ENCODE peak calls at places on chromosomes 1 and 21, in six cellular contexts. W is A549, F is left ventricle myocardium inferior, E is thoracic aorta, B is uterus, C is pancreas. V is an unnamed sample.

GRCh38 chr1:25711555-25712298 is 88.3 kb upstream of the SELENON start:
- DNase-seq in W (no peak), F (peak), E (no peak), B (no peak), C (no peak), V (no peak)

GRCh38 chr1:8047686-8048522 is 21.8 kb upstream of the ERRFI1 start:
- DNase-seq in W (no peak), F (peak), E (no peak), B (no peak), C (no peak), V (no peak)

GRCh38 chr1:116405241-116406135 is 32.4 kb downstream of the ATP1A1 start:
- DNase-seq in W (no peak), F (no peak), E (no peak), B (no peak), C (no peak), V (no peak)

GRCh38 chr1:13809461-13810159 is 109.6 kb downstream of the PRDM2 start:
- DNase-seq in W (no peak), F (no peak), E (no peak), B (no peak), C (no peak), V (no peak)

GRCh38 chr1:53327183-53327941 is 508 bp downstream of the LRP8 start:
- DNase-seq in W (peak), F (no peak), E (no peak), B (no peak), C (peak), V (peak)

GRCh38 chr21:14889080-14889805 is 175.6 kb downstream of the NRIP1 start:
- DNase-seq in W (no peak), F (no peak), E (no peak), B (no peak), C (no peak), V (peak)

GRCh38 chr1:104531990-104532389 is 782.3 kb downstream of the AMY1C start:
- DNase-seq in W (no peak), F (no peak), E (no peak), B (no peak), C (no peak), V (no peak)

GRCh38 chr1:83043192-83043591 is 955.7 kb downstream of the TTLL7 start:
- DNase-seq in W (no peak), F (no peak), E (no peak), B (no peak), C (no peak), V (no peak)

GRCh38 chr1:195336718-195337269 is 1271.4 kb downstream of the KCNT2 start:
- DNase-seq in W (no peak), F (no peak), E (no peak), B (no peak), C (no peak), V (no peak)

GRCh38 chr1:11072216-11072917 is 12.5 kb upstream of the SRM start:
- DNase-seq in W (no peak), F (no peak), E (no peak), B (no peak), C (no peak), V (no peak)

GRCh38 chr1:98355656-98356384 is 305.7 kb upstream of the SNX7 start:
- DNase-seq in W (no peak), F (no peak), E (no peak), B (no peak), C (no peak), V (no peak)

GRCh38 chr1:94553931-94554330 is 12.4 kb upstream of the F3 start:
- DNase-seq in W (no peak), F (no peak), E (no peak), B (no peak), C (no peak), V (no peak)

GRCh38 chr1:85585845-85586244 is 5.3 kb downstream of the CCN1 start:
- DNase-seq in W (no peak), F (no peak), E (no peak), B (peak), C (no peak), V (no peak)

GRCh38 chr1:160789051-160789701 is 6.8 kb upstream of the LY9 start:
- DNase-seq in W (no peak), F (no peak), E (no peak), B (no peak), C (no peak), V (no peak)
- H3K27ac ChIP-seq in W (no peak), F (no peak), E (no peak), B (no peak), C (no peak), V (no peak)

GRCh38 chr1:155933591-155934096 is 569 bp downstream of the KHDC4 start:
- DNase-seq in W (no peak), F (no peak), E (no peak), B (no peak), C (no peak), V (no peak)
- H3K4me3 ChIP-seq in W (peak), F (peak), E (peak), B (peak), C (peak), V (peak)

DNA sequence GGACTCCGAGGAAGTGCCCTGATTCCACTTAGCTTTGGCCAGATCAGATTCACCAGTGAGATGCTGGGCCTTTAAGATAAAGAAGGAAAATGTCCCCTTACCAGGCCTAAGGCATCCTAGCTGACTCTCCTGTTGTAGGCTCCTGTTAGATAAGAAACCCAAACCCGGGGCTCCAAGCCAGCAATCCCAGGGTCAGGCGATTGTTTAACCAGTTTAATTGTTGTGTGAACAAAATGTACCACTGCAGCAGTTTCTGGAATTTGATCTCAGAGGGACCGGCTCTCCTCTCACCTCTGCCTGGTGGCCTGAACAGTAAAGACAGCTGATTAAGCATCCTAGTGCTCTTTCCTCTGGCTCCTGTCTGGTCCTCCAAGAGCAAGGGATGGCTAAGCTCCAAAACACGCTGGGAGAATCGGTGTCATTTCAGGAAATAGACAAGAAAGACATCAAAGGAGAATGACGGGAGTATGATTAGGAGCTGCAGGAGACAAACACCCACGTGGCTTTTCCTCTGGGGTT is 9.3 kb upstream of the KLHDC8A start:
- DNase-seq in W (no peak), F (no peak), E (no peak), B (no peak), C (peak), V (peak)
- H3K27ac ChIP-seq in W (peak), F (no peak), E (no peak), B (no peak), C (no peak), V (no peak)

DNA sequence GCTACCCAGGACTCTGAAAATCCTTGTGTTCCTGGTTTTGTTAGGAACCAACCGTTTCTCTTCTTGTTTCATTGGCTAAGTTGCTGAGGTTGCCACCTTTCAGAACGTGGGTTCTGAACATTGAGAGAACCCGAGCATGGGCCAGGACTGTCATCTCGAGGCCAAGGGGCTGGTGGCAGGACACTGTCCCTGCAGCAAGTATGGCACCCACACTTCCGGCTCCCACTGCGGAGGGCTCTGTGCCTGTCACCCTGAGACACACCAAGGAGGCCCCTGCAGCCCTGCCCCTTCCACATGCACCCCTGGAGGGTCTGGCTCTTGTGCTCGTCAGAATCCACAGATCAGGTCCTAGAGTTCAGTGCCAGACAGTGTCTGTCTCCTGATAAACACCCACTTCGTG is 39.1 kb upstream of the LRRC3 start:
- DNase-seq in W (no peak), F (no peak), E (no peak), B (no peak), C (no peak), V (no peak)
- H3K4me3 ChIP-seq in W (no peak), F (no peak), E (no peak), B (no peak), C (no peak), V (no peak)

DNA sequence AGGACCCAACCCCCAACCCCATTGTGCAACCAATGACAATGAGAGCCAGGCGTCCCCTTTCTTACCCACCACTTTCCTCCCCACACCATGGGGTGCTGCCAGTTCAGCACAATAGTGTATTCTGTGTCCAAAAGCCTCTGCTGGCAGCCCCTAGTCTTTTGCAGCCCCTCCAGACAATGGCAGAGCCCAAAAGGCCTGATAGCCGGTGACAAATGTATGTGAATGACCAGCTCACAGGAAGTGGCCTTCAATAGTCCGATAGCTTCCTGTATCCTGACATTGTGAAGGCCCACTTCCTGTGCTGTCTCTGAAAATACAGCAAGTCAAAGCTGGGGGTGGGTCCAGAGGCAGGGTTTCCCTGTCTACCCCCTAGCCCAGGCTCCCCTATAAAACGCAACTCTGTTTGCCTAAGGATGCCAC is 16.6 kb downstream of the SMIM12 start:
- DNase-seq in W (no peak), F (no peak), E (no peak), B (no peak), C (no peak), V (no peak)
- H3K27ac ChIP-seq in W (no peak), F (peak), E (no peak), B (no peak), C (no peak), V (no peak)

GRCh38 chr21:46606427-46606813 is 1.5 kb upstream of the S100B start:
- DNase-seq in W (no peak), F (no peak), E (no peak), B (no peak), C (no peak), V (no peak)
- H3K4me3 ChIP-seq in W (no peak), F (no peak), E (no peak), B (no peak), C (no peak), V (no peak)

DNA sequence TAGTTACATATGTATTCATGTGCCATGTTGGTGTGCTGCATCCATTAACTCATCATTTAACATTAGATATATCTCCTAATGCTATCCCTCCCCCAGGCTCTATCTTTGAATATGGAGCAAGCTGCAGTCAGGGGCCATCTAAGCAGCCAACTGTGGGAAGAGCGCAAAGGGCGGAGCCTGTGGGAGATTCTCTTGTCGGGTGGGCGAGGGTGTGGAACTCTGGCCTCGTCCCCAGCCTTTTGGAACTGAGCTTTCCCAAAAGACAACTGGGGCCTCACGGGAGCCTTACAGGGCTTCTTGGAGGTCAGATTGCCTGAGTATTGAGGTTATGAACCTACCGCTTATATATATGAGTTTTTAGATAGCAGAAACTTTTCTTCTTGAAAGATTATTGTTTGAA is 117.2 kb downstream of the HHAT start:
- DNase-seq in W (no peak), F (no peak), E (no peak), B (no peak), C (no peak), V (no peak)
- H3K27ac ChIP-seq in W (peak), F (no peak), E (no peak), B (no peak), C (no peak), V (no peak)

DNA sequence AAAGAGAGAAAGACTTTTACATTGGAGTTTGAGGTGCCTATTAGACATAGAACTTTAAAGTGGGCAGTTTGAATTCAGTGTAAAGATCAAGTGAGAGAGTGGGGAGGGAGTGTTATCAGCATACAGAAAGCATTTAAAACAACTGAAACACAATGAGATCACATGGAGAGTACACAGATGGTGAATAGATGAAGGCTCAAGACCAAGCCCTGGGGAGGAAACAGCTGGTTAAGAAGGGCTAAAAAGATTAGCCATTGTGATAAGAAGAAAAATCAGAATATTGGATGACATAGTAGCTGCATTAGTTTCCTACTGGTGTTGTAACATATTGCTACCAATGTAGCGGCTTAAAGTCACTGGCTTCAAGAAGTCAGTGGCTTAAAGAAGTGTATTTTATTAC is 443.5 kb upstream of the RGS18 start:
- DNase-seq in W (no peak), F (no peak), E (no peak), B (no peak), C (no peak), V (no peak)
- H3K4me3 ChIP-seq in W (no peak), F (no peak), E (no peak), B (no peak), C (no peak), V (no peak)

GRCh38 chr1:221714227-221715116 is 27.4 kb downstream of the DUSP10 start:
- DNase-seq in W (no peak), F (no peak), E (no peak), B (no peak), C (no peak), V (no peak)
- H3K27ac ChIP-seq in W (peak), F (no peak), E (no peak), B (no peak), C (no peak), V (peak)